ENCODE peak calls at places on chromosomes 3 and 15, in four cellular contexts. P, K, I and G are unnamed samples. For H3K4me1, the result is how much of the 10 kb centered on the place peaks cover.

GRCh38 chr3:185071401-185071800 is 81.5 kb downstream of the C3orf70 start:
- DNase-seq in P (no peak), K (no peak), I (no peak), G (no peak)

GRCh38 chr3:134446800-134447199 is 39.0 kb downstream of the ANAPC13 start:
- DNase-seq in P (no peak), K (no peak), I (peak), G (no peak)

GRCh38 chr15:39756806-39757522 is 25.7 kb downstream of the FSIP1 start:
- DNase-seq in P (no peak), K (no peak), I (no peak), G (peak)

GRCh38 chr3:197186887-197187588 is 111.4 kb downstream of the DLG1 start:
- DNase-seq in P (no peak), K (no peak), I (no peak), G (peak)

GRCh38 chr15:28901587-28901980 is 15.8 kb downstream of the APBA2 start:
- DNase-seq in P (no peak), K (no peak), I (no peak), G (peak)

GRCh38 chr15:92492556-92492955 is 98.9 kb downstream of the ST8SIA2 start:
- DNase-seq in P (no peak), K (no peak), I (no peak), G (no peak)

GRCh38 chr15:34708422-34708821 is 46.4 kb downstream of the GJD2 start:
- DNase-seq in P (no peak), K (no peak), I (no peak), G (no peak)

GRCh38 chr3:37904614-37905047 is 43.0 kb downstream of the CTDSPL start:
- DNase-seq in P (no peak), K (no peak), I (no peak), G (no peak)

GRCh38 chr15:47003568-47003967 is 713.7 kb upstream of the SEMA6D start:
- DNase-seq in P (no peak), K (no peak), I (no peak), G (no peak)

GRCh38 chr3:150830094-150830681 is 67.2 kb upstream of the SIAH2 start:
- DNase-seq in P (no peak), K (no peak), I (peak), G (no peak)

GRCh38 chr3:109131276-109131675 is 5.2 kb upstream of the C3orf85 start:
- DNase-seq in P (no peak), K (no peak), I (no peak), G (no peak)

GRCh38 chr3:50251220-50251619 is 15.2 kb downstream of the GNAI2 start:
- DNase-seq in P (no peak), K (peak), I (no peak), G (no peak)

GRCh38 chr15:41969851-41970431 is 2.4 kb downstream of the EHD4 start:
- DNase-seq in P (no peak), K (peak), I (peak), G (no peak)

GRCh38 chr3:192444096-192444790 is 283.1 kb downstream of the FGF12 start:
- DNase-seq in P (peak), K (peak), I (peak), G (peak)

GRCh38 chr3:106333911-106334618 is 465.3 kb upstream of the CBLB start:
- DNase-seq in P (no peak), K (no peak), I (no peak), G (no peak)

GRCh38 chr3:33790091-33790490 is 8.3 kb upstream of the PDCD6IP start:
- DNase-seq in P (no peak), K (no peak), I (no peak), G (no peak)

GRCh38 chr15:75089781-75090734 is 66.7 kb downstream of the PPCDC start:
- DNase-seq in P (peak), K (no peak), I (no peak), G (peak)

GRCh38 chr3:124609402-124609801 is 120.8 kb upstream of the UMPS start:
- DNase-seq in P (no peak), K (no peak), I (no peak), G (no peak)

GRCh38 chr3:45654344-45654934 is 34.8 kb upstream of the SACM1L start:
- DNase-seq in P (no peak), K (no peak), I (no peak), G (no peak)

GRCh38 chr3:41974223-41974622 is 12.3 kb upstream of the ULK4 start:
- DNase-seq in P (no peak), K (no peak), I (no peak), G (no peak)

GRCh38 chr3:52435246-52436101 is 9.4 kb downstream of the SEMA3G start:
- DNase-seq in P (no peak), K (no peak), I (no peak), G (no peak)

GRCh38 chr15:73560501-73561117 is 72.6 kb downstream of the NPTN start:
- DNase-seq in P (no peak), K (no peak), I (no peak), G (no peak)

GRCh38 chr15:81825136-81825535 is 220.7 kb downstream of the MEX3B start:
- DNase-seq in P (no peak), K (no peak), I (no peak), G (no peak)

GRCh38 chr3:42499478-42499871 is 3.0 kb upstream of the VIPR1 start:
- DNase-seq in P (peak), K (peak), I (peak), G (no peak)

GRCh38 chr3:50227390-50228183 is 8.4 kb upstream of the GNAI2 start:
- DNase-seq in P (peak), K (peak), I (peak), G (peak)

GRCh38 chr3:125281411-125281810 is 68.9 kb upstream of the SLC12A8 start:
- DNase-seq in P (no peak), K (no peak), I (no peak), G (no peak)

GRCh38 chr3:142445816-142446254 is 2.0 kb downstream of the XRN1 start:
- DNase-seq in P (no peak), K (no peak), I (no peak), G (no peak)

GRCh38 chr3:169939320-169939719 is 27.3 kb upstream of the SEC62 start:
- DNase-seq in P (no peak), K (no peak), I (no peak), G (peak)

GRCh38 chr15:49458145-49458544 is 35.1 kb downstream of the FGF7 start:
- DNase-seq in P (no peak), K (no peak), I (no peak), G (no peak)

GRCh38 chr3:173943264-173943663 is 545.7 kb downstream of the NLGN1 start:
- DNase-seq in P (no peak), K (no peak), I (no peak), G (no peak)

GRCh38 chr15:26082833-26083174 is 219.7 kb upstream of the ATP10A start:
- DNase-seq in P (no peak), K (no peak), I (no peak), G (no peak)

GRCh38 chr3:69842789-69843188 is 103.5 kb downstream of the MITF start:
- DNase-seq in P (no peak), K (peak), I (no peak), G (peak)

GRCh38 chr15:96334705-96335428 is 4.4 kb downstream of the NR2F2 start:
- DNase-seq in P (no peak), K (no peak), I (no peak), G (no peak)

GRCh38 chr15:44035781-44036699 is 159.0 kb downstream of the FRMD5 start:
- DNase-seq in P (no peak), K (no peak), I (no peak), G (no peak)

GRCh38 chr3:152445227-152445626 is 176.5 kb downstream of the MBNL1 start:
- DNase-seq in P (no peak), K (no peak), I (no peak), G (no peak)

GRCh38 chr3:123620338-123620737 is 35.5 kb upstream of the HACD2 start:
- DNase-seq in P (no peak), K (no peak), I (no peak), G (no peak)

GRCh38 chr15:58222698-58223097 is 84.5 kb downstream of the AQP9 start:
- DNase-seq in P (no peak), K (no peak), I (no peak), G (no peak)

GRCh38 chr15:34039506-34040123 is 611 bp upstream of the AVEN start:
- DNase-seq in P (no peak), K (no peak), I (no peak), G (no peak)

DNA sequence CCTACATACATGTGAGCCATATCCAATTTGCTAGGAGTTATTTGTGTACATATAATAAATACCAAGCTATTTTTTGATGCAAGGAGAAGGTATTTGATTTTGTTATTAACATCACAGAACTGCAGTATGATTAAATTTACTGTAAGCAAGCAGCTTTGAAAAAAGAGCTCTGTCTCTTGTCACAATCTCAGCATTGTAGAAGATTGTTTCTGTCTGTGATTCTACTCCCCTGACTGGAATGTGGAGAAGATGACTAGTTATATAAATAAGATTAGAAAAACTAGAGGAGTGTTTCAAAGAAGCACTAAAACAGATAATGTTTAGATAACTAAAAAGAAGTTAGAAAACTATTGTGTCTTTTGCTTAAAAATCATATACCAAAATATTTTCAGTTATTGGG is 17.1 kb upstream of the DCBLD2 start:
- DNase-seq in P (no peak), K (no peak), I (no peak), G (no peak)
- H3K4me1 ChIP-seq in P (under half), K (under half), I (under half), G (under half)

GRCh38 chr3:154251610-154252009 is 72.7 kb downstream of the DHX36 start:
- DNase-seq in P (no peak), K (no peak), I (no peak), G (no peak)
- H3K27ac ChIP-seq in P (no peak), K (no peak), I (no peak), G (no peak)

DNA sequence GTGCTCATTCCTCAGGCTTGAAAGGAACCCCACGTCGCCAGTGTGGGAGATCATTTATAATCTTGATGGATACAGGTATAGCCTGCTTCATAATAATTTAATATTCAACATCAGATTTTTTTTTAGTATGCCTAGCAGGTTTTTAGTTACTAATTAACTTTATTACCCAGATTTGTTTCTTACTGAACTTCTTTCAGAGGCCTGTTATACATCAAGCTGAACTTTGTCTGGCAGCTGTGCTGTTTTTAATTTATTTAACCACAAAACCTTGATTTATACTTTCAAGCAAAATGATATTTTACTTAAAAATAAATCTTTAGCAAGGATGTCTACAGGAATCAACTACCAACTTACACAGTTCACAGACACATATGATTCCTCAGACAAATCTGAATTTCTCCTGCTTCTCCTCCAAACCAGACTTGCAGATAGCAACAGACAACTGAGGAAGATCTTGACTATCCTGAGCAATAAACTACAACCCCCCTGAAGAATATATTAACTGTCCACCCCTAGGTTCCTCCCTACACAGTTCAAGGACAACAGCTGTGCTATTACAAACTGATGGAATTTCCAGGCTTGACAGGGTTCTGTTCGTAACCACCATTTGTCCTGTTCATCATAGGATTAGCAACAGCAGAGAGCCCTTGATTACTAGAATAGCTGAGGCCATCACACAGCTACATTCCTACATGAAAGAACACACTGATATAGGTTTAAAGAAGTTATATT is 599 bp downstream of the MAP4 start:
- DNase-seq in P (no peak), K (no peak), I (no peak), G (no peak)
- H3K4me1 ChIP-seq in P (under half), K (half or more), I (under half), G (under half)

GRCh38 chr3:66410976-66411375 is 89.8 kb downstream of the LRIG1 start:
- DNase-seq in P (no peak), K (no peak), I (peak), G (no peak)

GRCh38 chr3:66412176-66412887 is 88.5 kb downstream of the LRIG1 start:
- DNase-seq in P (no peak), K (no peak), I (peak), G (no peak)

GRCh38 chr3:66411436-66411835 is 89.4 kb downstream of the LRIG1 start:
- DNase-seq in P (no peak), K (no peak), I (peak), G (no peak)

GRCh38 chr3:66414846-66415245 is 86.0 kb downstream of the LRIG1 start:
- DNase-seq in P (no peak), K (no peak), I (no peak), G (no peak)

GRCh38 chr3:66413151-66413751 is 87.6 kb downstream of the LRIG1 start:
- DNase-seq in P (no peak), K (peak), I (peak), G (no peak)
- H3K27ac ChIP-seq in P (peak), K (no peak), I (no peak), G (no peak)

DNA sequence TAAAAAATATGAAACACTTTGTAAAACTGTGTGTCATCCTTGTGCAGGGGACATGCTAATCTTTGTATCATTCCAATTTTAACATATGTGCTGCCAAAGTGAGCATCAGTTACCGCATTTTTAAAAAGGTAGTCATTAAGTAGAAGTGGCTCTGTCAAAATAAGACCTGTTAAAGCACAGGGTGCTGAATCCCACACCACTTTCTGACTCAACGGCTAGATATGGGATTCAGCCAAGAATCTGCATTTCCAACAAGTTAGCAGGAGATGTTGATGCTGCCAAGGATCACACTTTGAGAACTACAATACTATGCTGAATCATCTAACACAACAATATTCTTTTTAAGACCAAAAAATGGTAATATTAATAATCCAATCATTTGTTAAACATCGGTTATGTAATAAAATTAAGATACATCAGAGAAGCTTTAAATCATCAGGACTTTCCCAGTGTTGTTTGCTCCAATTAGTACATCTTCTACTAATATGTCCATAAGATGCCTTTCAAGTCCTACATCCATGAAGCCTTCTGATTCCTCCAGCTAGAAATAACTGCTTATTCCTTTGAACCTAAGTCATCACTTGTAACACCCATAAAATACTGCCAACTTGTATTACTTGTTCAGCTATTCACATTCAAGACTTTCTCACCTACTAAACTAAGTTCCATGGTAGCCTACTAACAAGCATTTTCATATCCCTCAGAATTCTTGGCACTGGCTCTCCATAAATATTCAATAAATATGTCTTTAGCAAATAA is 71.1 kb downstream of the TBL1XR1 start:
- DNase-seq in P (no peak), K (no peak), I (no peak), G (no peak)
- H3K4me1 ChIP-seq in P (under half), K (half or more), I (under half), G (half or more)

DNA sequence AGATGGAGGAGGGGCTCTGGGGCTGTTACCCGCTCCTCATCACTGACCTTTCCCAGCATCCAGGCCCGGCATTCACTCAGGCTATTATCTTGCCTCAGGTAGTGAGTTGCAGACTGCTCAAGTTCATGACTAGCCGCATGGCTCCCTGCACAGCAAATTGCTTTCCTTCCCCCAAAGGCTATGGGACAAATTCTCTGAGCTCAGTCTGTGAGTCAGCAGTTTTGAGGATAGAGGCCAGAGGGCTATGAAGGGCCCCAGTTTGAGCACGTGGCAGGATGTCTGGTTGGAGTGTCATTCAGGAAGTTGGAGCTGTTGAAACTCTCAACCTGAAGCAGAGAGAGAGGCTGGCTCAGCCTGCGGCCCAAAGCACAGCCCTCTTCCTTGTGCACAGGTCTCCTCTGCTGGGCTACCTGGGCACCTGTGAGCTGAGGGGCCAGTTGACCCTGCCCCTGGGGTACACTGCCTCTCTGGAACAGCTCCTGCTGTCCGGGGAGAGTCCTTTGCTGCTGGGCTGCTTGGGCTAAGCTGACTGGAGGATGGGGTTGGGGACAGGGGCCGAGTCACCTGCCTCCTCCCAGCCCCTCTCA is 7.9 kb downstream of the FAH start:
- DNase-seq in P (peak), K (no peak), I (no peak), G (peak)
- H3K27ac ChIP-seq in P (no peak), K (no peak), I (no peak), G (peak)